ENCODE peak calls at places on chromosomes 13 and 19, in seven cellular contexts. F is T-helper 1 cell, S is nucleus accumbens, R is cerebellum, L is dermis microvascular lymphatic vessel endothelial cell, Z is body of pancreas, C is anterior cingulate cortex. V is an unnamed sample.

GRCh38 chr13:38628554-38628953 is 58.3 kb upstream of the FREM2 start:
- DNase-seq in F (no peak), S (no peak), R (no peak), L (no peak), Z (no peak), C (no peak), V (no peak)

GRCh38 chr19:47035127-47035494 is 13.3 kb downstream of the TMEM160 start:
- DNase-seq in F (no peak), S (no peak), R (no peak), L (no peak), Z (no peak), C (no peak), V (no peak)

GRCh38 chr13:41610426-41610825 is 153.1 kb downstream of the RGCC start:
- DNase-seq in F (no peak), S (no peak), R (no peak), L (peak; percentile 50), Z (no peak), C (no peak), V (no peak)

GRCh38 chr13:27147530-27148170 is 24.0 kb downstream of the USP12 start:
- DNase-seq in F (no peak), S (no peak), R (no peak), L (no peak), Z (no peak), C (no peak), V (no peak)

GRCh38 chr13:114101325-114101821 is 31.1 kb downstream of the RASA3 start:
- DNase-seq in F (no peak), S (no peak), R (no peak), L (no peak), Z (peak; percentile 42), C (peak; percentile 40), V (no peak)

GRCh38 chr13:74820809-74821208 is 661.2 kb downstream of the TBC1D4 start:
- DNase-seq in F (no peak), S (no peak), R (no peak), L (no peak), Z (no peak), C (no peak), V (no peak)

GRCh38 chr13:45702869-45703391 is 810 bp downstream of the CBY2 start:
- DNase-seq in F (no peak), S (no peak), R (no peak), L (no peak), Z (no peak), C (no peak), V (no peak)

GRCh38 chr13:85985791-85986190 is 186.6 kb upstream of the SLITRK6 start:
- DNase-seq in F (no peak), S (no peak), R (no peak), L (no peak), Z (no peak), C (no peak), V (no peak)

GRCh38 chr19:45587873-45588272 is 3.3 kb upstream of the OPA3 start:
- DNase-seq in F (no peak), S (no peak), R (no peak), L (no peak), Z (no peak), C (no peak), V (no peak)

GRCh38 chr19:12783226-12783848 is 7.9 kb upstream of the JUNB start:
- DNase-seq in F (no peak), S (no peak), R (no peak), L (no peak), Z (no peak), C (no peak), V (peak; percentile 58)

GRCh38 chr19:18280247-18281081 is 958 bp downstream of the JUND start:
- DNase-seq in F (peak; percentile 78), S (peak; percentile 59), R (peak; percentile 72), L (no peak), Z (peak; percentile 85), C (peak; percentile 44), V (peak; percentile 76)

GRCh38 chr13:36822786-36823185 is 3.8 kb downstream of the RFXAP start:
- DNase-seq in F (no peak), S (no peak), R (no peak), L (no peak), Z (no peak), C (no peak), V (no peak)

GRCh38 chr13:110666255-110666533 is 39.7 kb downstream of the CARS2 start:
- DNase-seq in F (no peak), S (no peak), R (no peak), L (no peak), Z (no peak), C (no peak), V (no peak)

GRCh38 chr13:109357751-109358150 is 428.6 kb downstream of the IRS2 start:
- DNase-seq in F (no peak), S (no peak), R (no peak), L (no peak), Z (no peak), C (no peak), V (no peak)

GRCh38 chr19:40396886-40397567 is 7.0 kb upstream of the HIPK4 start:
- DNase-seq in F (no peak), S (no peak), R (no peak), L (no peak), Z (no peak), C (no peak), V (no peak)

GRCh38 chr13:46149272-46150133 is 32.5 kb downstream of the LCP1 start:
- DNase-seq in F (no peak), S (no peak), R (no peak), L (no peak), Z (no peak), C (no peak), V (no peak)

GRCh38 chr19:8615022-8615421 is 4.5 kb upstream of the ADAMTS10 start:
- DNase-seq in F (no peak), S (no peak), R (no peak), L (no peak), Z (no peak), C (no peak), V (no peak)

GRCh38 chr19:49004964-49005614 is 11.4 kb downstream of the RUVBL2 start:
- DNase-seq in F (no peak), S (no peak), R (no peak), L (no peak), Z (no peak), C (no peak), V (no peak)

V was measured in activated T-helper 2 cell treated with anti-CD3 and anti-CD28 coated beads, Interferon-gamma antibody, Interleukin-2, Interleukin-4, amounts not matched to agents 10 μg/mL and 5 μg/mL and 100 μg/mL, durations not matched to agents 14 hours and 24 hours and 36 hours.